ENCODE peak calls at places on chromosomes 4 and X, in ten cellular contexts. P is mesenchymal stem cell, T is endothelial cell of umbilical vein, J is ovary, I is MG63, H is brain microvascular endothelial cell, V is transverse colon, S is pancreas, Z is colonic mucosa, O is BJ. L is an unnamed sample. For H3K27me3 and H3K36me3, the result is how much of the 10 kb centered on the place peaks cover.

GRCh38 chr4:40586034-40586433 is 43.6 kb downstream of the RBM47 start:
- DNase-seq in T (no peak), J (no peak), O (no peak), H (no peak), I (no peak), V (no peak), P (peak), Z (no peak), S (no peak), L (no peak)

GRCh38 chrX:132565273-132565672 is 76.4 kb upstream of the MBNL3 start:
- DNase-seq in S (no peak), J (no peak), H (no peak), V (no peak), P (no peak), T (no peak), O (no peak), I (no peak), Z (no peak), L (no peak)

GRCh38 chrX:120274958-120275357 is 24.3 kb downstream of the ZBTB33 start:
- DNase-seq in Z (no peak), S (no peak), O (no peak), H (no peak), V (no peak), P (no peak), T (no peak), I (no peak), J (no peak), L (peak)

GRCh38 chr4:86358176-86358701 is 1.6 kb downstream of the MAPK10 start:
- DNase-seq in V (no peak), J (no peak), Z (no peak), H (no peak), I (no peak), S (no peak), P (peak), O (no peak), T (no peak), L (no peak)

GRCh38 chr4:766152-766515 is 59.8 kb downstream of the CPLX1 start:
- DNase-seq in H (peak), Z (no peak), J (no peak), V (no peak), I (peak), P (peak), T (no peak), S (no peak), O (no peak), L (peak)

GRCh38 chr4:114312349-114312748 is 286.3 kb upstream of the UGT8 start:
- DNase-seq in T (no peak), Z (peak), H (no peak), I (no peak), O (no peak), J (no peak), V (no peak), P (no peak), S (no peak), L (peak)

GRCh38 chr4:92522371-92522770 is 218.6 kb downstream of the GRID2 start:
- DNase-seq in I (no peak), O (no peak), T (peak), P (peak), V (no peak), J (no peak), Z (no peak), S (no peak), H (no peak), L (no peak)

GRCh38 chr4:89535251-89535650 is 227.7 kb upstream of the GPRIN3 start:
- DNase-seq in Z (no peak), J (no peak), V (no peak), H (no peak), O (no peak), S (no peak), I (no peak), P (no peak), T (peak), L (no peak)

GRCh38 chr4:102388636-102389035 is 43.4 kb upstream of the SLC39A8 start:
- DNase-seq in Z (no peak), P (no peak), H (no peak), V (no peak), T (no peak), I (no peak), S (no peak), J (no peak), O (no peak), L (no peak)

GRCh38 chr4:6403400-6403685 is 69.1 kb downstream of the PPP2R2C start:
- DNase-seq in P (no peak), J (no peak), I (no peak), S (no peak), V (no peak), Z (no peak), O (no peak), T (no peak), H (no peak), L (no peak)

GRCh38 chr4:6401797-6402196 is 70.6 kb downstream of the PPP2R2C start:
- DNase-seq in H (no peak), S (no peak), P (no peak), O (no peak), I (no peak), J (no peak), T (no peak), Z (no peak), V (no peak), L (no peak)

GRCh38 chr4:6404611-6405416 is 67.6 kb downstream of the PPP2R2C start:
- DNase-seq in V (no peak), H (no peak), P (no peak), S (no peak), I (no peak), O (no peak), T (no peak), J (no peak), Z (no peak), L (no peak)

GRCh38 chr4:6405417-6405747 is 67.0 kb downstream of the PPP2R2C start:
- DNase-seq in V (no peak), T (no peak), H (no peak), Z (no peak), J (no peak), O (no peak), S (no peak), P (no peak), I (no peak), L (no peak)

GRCh38 chr4:6402566-6403399 is 69.6 kb downstream of the PPP2R2C start:
- DNase-seq in J (no peak), P (no peak), T (no peak), Z (no peak), V (no peak), S (no peak), H (no peak), O (no peak), I (peak), L (peak)
- H3K27me3 ChIP-seq in J (under half), P (half or more), T (under half), Z (under half), V (half or more), S (under half), H (under half), O (under half), I (under half), L (under half)

GRCh38 chr4:186204103-186204559 is 12.8 kb downstream of the CYP4V2 start:
- DNase-seq in Z (no peak), O (no peak), J (no peak), S (no peak), P (no peak), V (peak), I (no peak), T (peak), H (peak), L (no peak)
- H3K4me3 ChIP-seq in Z (peak), O (peak), J (peak), S (no peak), P (no peak), V (peak), I (no peak), T (no peak), H (no peak), L (no peak)

DNA sequence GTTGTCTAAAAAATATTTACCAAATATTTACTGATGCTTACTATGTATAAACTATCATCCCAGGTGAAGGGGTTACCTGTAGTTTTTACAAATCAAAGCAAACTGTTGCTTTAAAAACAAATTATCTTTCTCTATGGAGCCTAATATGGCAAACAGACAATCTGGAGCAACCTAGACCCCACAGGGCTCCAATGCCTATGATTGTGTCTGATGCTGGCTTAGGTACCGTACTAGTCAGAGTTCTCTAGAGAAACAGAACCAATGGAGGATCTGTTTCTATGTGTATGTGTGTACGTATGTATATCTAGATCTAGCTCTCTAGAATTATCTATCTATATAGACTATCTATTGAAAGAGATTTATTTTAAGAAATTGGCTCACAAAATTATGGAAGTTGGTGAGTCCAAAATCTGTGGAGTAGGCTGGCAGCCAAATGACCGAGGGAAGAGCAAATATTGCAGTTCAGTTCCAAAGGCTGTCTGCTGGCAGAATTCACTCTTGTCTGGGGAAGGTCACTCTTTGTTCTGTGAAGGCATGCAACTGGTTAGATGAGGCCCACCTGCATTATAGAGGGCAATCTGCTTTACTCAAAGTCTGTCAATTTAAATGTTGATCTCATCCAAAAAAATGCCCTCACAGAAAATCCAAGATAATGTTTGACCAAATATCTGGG is 127.1 kb upstream of the ENPEP start:
- DNase-seq in Z (no peak), S (no peak), P (no peak), O (no peak), V (no peak), I (no peak), H (no peak), J (no peak), T (no peak), L (no peak)
- H3K36me3 ChIP-seq in Z (under half), S (under half), P (under half), O (under half), V (under half), I (under half), H (under half), J (under half), T (under half), L (under half)

DNA sequence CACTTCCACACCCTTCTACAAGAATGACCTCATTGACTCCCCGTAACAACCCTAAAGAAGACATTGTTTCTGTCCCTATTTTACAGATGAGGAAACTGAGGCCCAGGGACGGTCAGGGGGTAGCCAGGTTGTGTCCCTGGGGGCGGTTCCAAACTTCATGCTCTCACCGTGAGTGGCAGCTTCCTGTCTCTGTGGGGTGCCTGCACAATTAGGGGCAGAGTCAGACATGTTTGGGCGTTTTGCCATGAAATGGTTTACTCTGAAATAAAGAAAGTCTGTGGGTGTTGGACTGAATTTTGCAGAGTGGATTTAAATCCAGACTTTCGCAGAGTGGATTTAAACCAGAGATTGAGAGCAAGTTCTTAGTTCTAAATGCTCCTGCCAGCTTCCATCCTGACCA is 44.3 kb upstream of the TBL1X start:
- DNase-seq in Z (no peak), J (no peak), O (no peak), P (no peak), S (no peak), T (no peak), I (peak), V (no peak), H (no peak), L (peak)
- H3K27me3 ChIP-seq in Z (under half), J (under half), O (under half), P (under half), S (under half), T (under half), I (under half), V (under half), H (under half), L (under half)

DNA sequence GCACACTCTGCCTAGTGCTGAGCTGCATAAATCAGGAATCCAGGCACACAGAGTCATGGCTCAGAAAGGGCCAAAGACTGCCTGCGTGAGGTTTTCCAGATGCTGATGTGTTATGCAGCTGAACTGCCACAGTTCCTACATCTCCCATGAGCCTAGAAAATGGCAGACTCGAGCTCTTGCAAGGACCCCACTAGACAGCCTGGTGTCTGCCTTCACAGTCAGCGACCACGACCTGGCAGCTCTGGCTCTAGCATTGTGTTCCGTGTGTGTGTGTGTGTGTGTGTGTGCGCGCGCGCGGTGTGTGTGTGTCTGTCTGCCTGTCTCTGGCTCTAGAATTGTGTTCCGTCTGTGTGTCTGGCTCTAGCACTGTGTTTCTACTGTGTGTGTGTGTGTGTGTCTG is 203.6 kb upstream of the AGTR2 start:
- DNase-seq in I (no peak), O (no peak), S (no peak), T (no peak), V (no peak), P (peak), J (no peak), H (no peak), Z (no peak), L (no peak)
- H3K4me3 ChIP-seq in I (no peak), O (no peak), S (no peak), T (no peak), V (no peak), P (no peak), J (no peak), H (no peak), Z (no peak), L (peak)

GRCh38 chrX:153958605-153959004 is 13.0 kb downstream of the HCFC1 start:
- DNase-seq in O (no peak), Z (no peak), T (no peak), H (no peak), I (no peak), J (no peak), P (no peak), S (no peak), V (no peak), L (no peak)
- H3K36me3 ChIP-seq in O (under half), Z (under half), T (under half), H (half or more), I (under half), J (under half), P (half or more), S (under half), V (under half), L (half or more)

GRCh38 chrX:139382529-139382928 is 148.0 kb upstream of the F9 start:
- DNase-seq in T (no peak), O (no peak), S (no peak), H (no peak), J (no peak), Z (no peak), V (no peak), I (no peak), P (no peak), L (peak)
- H3K27me3 ChIP-seq in T (under half), O (under half), S (under half), H (under half), J (under half), Z (under half), V (under half), I (under half), P (under half), L (under half)